ENCODE peak calls at places on chromosome 12, in eight cellular contexts. S is right lobe of liver; A is GM18507; X is stimulated activated CD8-positive, alpha-beta memory T cell treated with anti-CD3 and anti-CD28 coated beads, Interleukin-12 subunit alpha, Interleukin-12 subunit beta, amount 100 ng/mL, for 4 hours; Y is GM12865; Q is ELF-1; Z is activated gamma-delta T cell treated with anti-CD3 and anti-CD28 coated beads, Interleukin-2, amount 50 U/mL, for 16 hours; H is stromal cell of bone marrow. W is an unnamed sample.

GRCh38 chr12:45458854-45459807 is 243.2 kb downstream of the ANO6 start:
- DNase-seq in Y (no peak), Z (no peak), X (no peak), A (no peak), Q (no peak), S (no peak), H (peak), W (no peak)

GRCh38 chr12:95970905-95971304 is 25.2 kb downstream of the HAL start:
- DNase-seq in X (no peak), Q (peak), A (no peak), S (no peak), Z (no peak), H (no peak), Y (no peak), W (no peak)

GRCh38 chr12:25718081-25718731 is 165.1 kb upstream of the LMNTD1 start:
- DNase-seq in A (no peak), X (no peak), Q (no peak), Z (no peak), S (no peak), H (no peak), Y (no peak), W (no peak)

GRCh38 chr12:50151047-50151687 is 16.0 kb downstream of the CERS5 start:
- DNase-seq in Z (no peak), X (no peak), S (no peak), Y (no peak), Q (no peak), H (no peak), A (no peak), W (no peak)

GRCh38 chr12:108713471-108713870 is 17.8 kb downstream of the CORO1C start:
- DNase-seq in H (no peak), Y (no peak), A (no peak), X (no peak), Q (no peak), S (no peak), Z (no peak), W (no peak)

GRCh38 chr12:55736780-55737580 is 5.9 kb upstream of the GDF11 start:
- DNase-seq in Q (peak), S (peak), A (no peak), Y (peak), H (peak), X (no peak), Z (no peak), W (peak)

GRCh38 chr12:132310181-132311040 is 19.0 kb downstream of the GALNT9 start:
- DNase-seq in Q (no peak), Y (no peak), Z (no peak), H (no peak), S (no peak), X (no peak), A (no peak), W (no peak)

GRCh38 chr12:108495054-108495453 is 20.0 kb upstream of the FICD start:
- DNase-seq in X (no peak), H (no peak), Z (no peak), Q (peak), A (no peak), S (no peak), Y (peak), W (no peak)

GRCh38 chr12:46831335-46832083 is 5.7 kb upstream of the SLC38A4 start:
- DNase-seq in X (no peak), A (no peak), S (peak), Z (no peak), Y (no peak), Q (peak), H (no peak), W (no peak)

GRCh38 chr12:10310926-10311705 is 3.4 kb downstream of the KLRD1 start:
- DNase-seq in X (no peak), Y (no peak), Z (no peak), Q (no peak), A (no peak), H (peak), S (no peak), W (no peak)

GRCh38 chr12:131105736-131106356 is 152.1 kb downstream of the ADGRD1 start:
- DNase-seq in Y (peak), A (no peak), Q (no peak), Z (peak), H (no peak), S (no peak), X (peak), W (no peak)

GRCh38 chr12:113296557-113297213 is 38.2 kb downstream of the SLC8B1 start:
- DNase-seq in Q (no peak), Z (no peak), A (no peak), S (no peak), Y (no peak), H (no peak), X (no peak), W (no peak)

GRCh38 chr12:57149309-57149900 is 2.0 kb upstream of the LRP1-AS start:
- DNase-seq in H (peak), S (peak), Z (no peak), Q (no peak), X (no peak), A (no peak), Y (no peak), W (no peak)

GRCh38 chr12:132282031-132282949 is 47.1 kb downstream of the GALNT9 start:
- DNase-seq in A (no peak), X (no peak), Y (no peak), S (no peak), Z (no peak), Q (no peak), H (no peak), W (no peak)

W was measured in NCI-H774.